ENCODE peak calls at places on chromosomes 13 and 19, in eight cellular contexts. T is hepatocyte; K is tibial artery; V is CD4-positive, alpha-beta T cell; O is uterus; Y is thoracic aorta; I is CD8-positive, alpha-beta T cell; F is left ventricle myocardium inferior. S is an unnamed sample. For H3K9me3, the result is how much of the 10 kb centered on the place peaks cover.

GRCh38 chr13:90135558-90135957 is 1211.9 kb upstream of the MIR17HG start:
- DNase-seq in K (no peak), T (no peak), I (no peak), F (no peak), Y (no peak), O (no peak), V (no peak), S (no peak)

GRCh38 chr13:110381029-110381360 is 73.9 kb downstream of the COL4A2 start:
- DNase-seq in K (no peak), Y (no peak), T (no peak), F (no peak), V (no peak), O (no peak), I (no peak), S (no peak)

GRCh38 chr13:50451609-50452008 is 391.9 kb downstream of the DLEU7 start:
- DNase-seq in O (no peak), I (no peak), F (no peak), T (no peak), V (no peak), K (no peak), Y (no peak), S (no peak)

GRCh38 chr19:55080915-55081772 is 5.5 kb downstream of the EPS8L1 start:
- DNase-seq in T (peak), O (no peak), V (peak), K (no peak), Y (no peak), F (peak), I (peak), S (no peak)

GRCh38 chr19:45640849-45641273 is 1.7 kb upstream of the EML2 start:
- DNase-seq in T (peak), I (peak), K (no peak), Y (no peak), V (no peak), F (no peak), O (no peak), S (no peak)

GRCh38 chr19:16927883-16928282 is 39.1 kb downstream of the F2RL3 start:
- DNase-seq in V (no peak), I (no peak), T (no peak), Y (no peak), F (no peak), K (no peak), O (no peak), S (no peak)

GRCh38 chr13:98915563-98916348 is 62.1 kb downstream of the DOCK9 start:
- DNase-seq in O (no peak), Y (no peak), K (no peak), I (no peak), T (no peak), V (no peak), F (no peak), S (no peak)

GRCh38 chr13:27860743-27861142 is 59.1 kb upstream of the PDX1 start:
- DNase-seq in T (no peak), Y (no peak), F (no peak), O (no peak), K (no peak), V (no peak), I (no peak), S (peak)

GRCh38 chr19:11887618-11888531 is at the start of gene ZNF69:
- DNase-seq in F (peak), T (peak), Y (peak), V (peak), I (peak), O (peak), K (peak), S (peak)

GRCh38 chr13:37956536-37956935 is 87.0 kb upstream of the TRPC4 start:
- DNase-seq in T (no peak), F (no peak), K (no peak), I (no peak), V (no peak), O (no peak), Y (no peak), S (no peak)

GRCh38 chr19:56554272-56554869 is 12.9 kb upstream of the ZNF470 start:
- DNase-seq in I (no peak), T (no peak), K (no peak), Y (no peak), F (no peak), V (no peak), O (no peak), S (no peak)

GRCh38 chr19:43784251-43784980 is 3.6 kb upstream of the KCNN4 start:
- DNase-seq in V (peak), I (peak), T (peak), O (no peak), Y (no peak), F (no peak), K (no peak), S (no peak)

GRCh38 chr19:29687244-29687896 is 22.1 kb downstream of the PLEKHF1 start:
- DNase-seq in Y (no peak), V (no peak), K (peak), F (no peak), O (peak), T (no peak), I (no peak), S (no peak)

GRCh38 chr19:36999313-36999712 is 78.9 kb upstream of the ZNF420 start:
- DNase-seq in I (no peak), T (no peak), O (no peak), V (no peak), F (no peak), Y (no peak), K (no peak), S (no peak)

GRCh38 chr19:36997843-36998235 is 80.4 kb upstream of the ZNF420 start:
- DNase-seq in F (no peak), Y (no peak), T (no peak), K (no peak), V (no peak), I (no peak), O (no peak), S (no peak)

GRCh38 chr19:36997152-36997842 is 80.9 kb upstream of the ZNF420 start:
- DNase-seq in F (no peak), T (no peak), Y (no peak), V (no peak), O (no peak), I (no peak), K (no peak), S (no peak)
- H3K9me3 ChIP-seq in F (half or more), T (under half), Y (half or more), V (half or more), O (under half), I (under half), K (under half), S (under half)

GRCh38 chr13:25190256-25190655 is 18.2 kb upstream of the AMER2 start:
- DNase-seq in V (no peak), T (no peak), K (no peak), Y (no peak), F (no peak), O (no peak), I (no peak), S (no peak)

GRCh38 chr13:25186187-25186586 is 14.1 kb upstream of the AMER2 start:
- DNase-seq in K (no peak), F (no peak), O (no peak), V (no peak), I (no peak), T (no peak), Y (no peak), S (no peak)

GRCh38 chr13:25192052-25192451 is 20.0 kb upstream of the AMER2 start:
- DNase-seq in K (no peak), Y (no peak), I (no peak), V (no peak), O (no peak), T (no peak), F (no peak), S (no peak)

GRCh38 chr13:25192489-25192888 is 20.4 kb upstream of the AMER2 start:
- DNase-seq in K (no peak), Y (no peak), T (no peak), I (no peak), V (no peak), F (no peak), O (no peak), S (no peak)

GRCh38 chr13:25187596-25187995 is 15.5 kb upstream of the AMER2 start:
- DNase-seq in I (no peak), O (no peak), K (no peak), F (no peak), T (no peak), V (no peak), Y (no peak), S (no peak)
- TF ChIP-seq CTCF in I (no peak), O (no peak), K (no peak), F (no peak), T (no peak), V (no peak), Y (no peak), S (no peak)

GRCh38 chr19:31145021-31145420 is 204.2 kb downstream of the TSHZ3 start:
- DNase-seq in T (no peak), I (no peak), V (no peak), O (no peak), Y (no peak), K (no peak), F (no peak), S (no peak)

GRCh38 chr19:31147234-31147633 is 202.0 kb downstream of the TSHZ3 start:
- DNase-seq in V (no peak), F (no peak), T (no peak), Y (no peak), K (no peak), I (no peak), O (no peak), S (no peak)

GRCh38 chr19:31144471-31144870 is 204.8 kb downstream of the TSHZ3 start:
- DNase-seq in T (no peak), F (no peak), V (no peak), Y (no peak), O (no peak), I (no peak), K (no peak), S (no peak)

GRCh38 chr19:31146546-31147183 is 202.6 kb downstream of the TSHZ3 start:
- DNase-seq in K (no peak), T (no peak), I (no peak), O (no peak), V (no peak), F (no peak), Y (no peak), S (no peak)

GRCh38 chr19:31145909-31146453 is 203.3 kb downstream of the TSHZ3 start:
- DNase-seq in V (no peak), O (no peak), K (no peak), T (no peak), F (no peak), Y (no peak), I (no peak), S (no peak)
- H3K9me3 ChIP-seq in V (under half), O (under half), K (under half), T (under half), F (under half), Y (under half), I (under half), S (under half)

GRCh38 chr19:41205995-41206394 is 13.0 kb downstream of the CYP2S1 start:
- DNase-seq in T (no peak), O (no peak), K (no peak), F (no peak), I (no peak), V (no peak), Y (no peak), S (no peak)
- TF ChIP-seq CTCF in T (no peak), O (no peak), K (no peak), F (no peak), I (no peak), V (no peak), Y (no peak), S (no peak)

GRCh38 chr19:31260171-31260933 is 88.9 kb downstream of the TSHZ3 start:
- DNase-seq in F (no peak), I (no peak), T (no peak), Y (no peak), O (no peak), K (no peak), V (no peak), S (peak)
- H3K9me3 ChIP-seq in F (under half), I (under half), T (under half), Y (under half), O (under half), K (under half), V (under half), S (under half)

DNA sequence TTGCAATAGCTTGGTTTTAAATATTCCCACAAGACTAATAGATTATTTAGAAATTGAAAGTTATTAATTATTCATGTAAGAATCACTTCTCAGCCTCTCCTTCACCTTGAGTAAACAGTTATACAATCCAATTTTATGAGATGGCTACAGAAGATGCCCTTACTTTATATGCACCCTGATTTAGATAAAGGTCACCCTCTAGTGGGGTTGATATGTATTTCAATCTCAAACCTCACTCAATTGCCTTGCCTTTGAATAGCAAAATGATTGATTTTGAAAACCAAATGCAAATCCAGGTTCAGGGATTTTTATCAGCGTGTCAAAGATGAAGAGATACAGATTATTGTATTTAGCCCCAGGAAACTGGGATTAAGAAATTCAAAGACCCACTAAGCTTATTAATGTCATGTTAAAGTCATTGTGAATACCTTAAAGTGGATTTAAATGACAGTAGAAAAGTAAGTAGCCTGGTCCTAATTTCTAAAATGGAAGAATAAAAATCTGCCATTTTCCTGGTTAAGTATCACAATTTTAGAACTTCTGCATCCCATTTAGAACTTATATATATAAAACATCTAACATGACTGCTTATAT is 305.1 kb downstream of the ITGBL1 start:
- DNase-seq in Y (no peak), T (peak), V (no peak), O (no peak), F (no peak), K (no peak), I (no peak), S (no peak)
- TF ChIP-seq CTCF in Y (no peak), T (peak), V (no peak), O (peak), F (peak), K (peak), I (peak), S (peak)

GRCh38 chr13:19264711-19265110 is 83.1 kb upstream of the TUBA3C start:
- DNase-seq in O (no peak), K (no peak), F (no peak), I (no peak), T (no peak), V (no peak), Y (no peak), S (no peak)

GRCh38 chr13:19266979-19267378 is 85.4 kb upstream of the TUBA3C start:
- DNase-seq in V (no peak), T (no peak), Y (no peak), K (no peak), O (no peak), I (no peak), F (no peak), S (no peak)

GRCh38 chr13:19267746-19268145 is 86.1 kb upstream of the TUBA3C start:
- DNase-seq in Y (no peak), F (no peak), T (no peak), O (no peak), V (no peak), K (no peak), I (no peak), S (no peak)

DNA sequence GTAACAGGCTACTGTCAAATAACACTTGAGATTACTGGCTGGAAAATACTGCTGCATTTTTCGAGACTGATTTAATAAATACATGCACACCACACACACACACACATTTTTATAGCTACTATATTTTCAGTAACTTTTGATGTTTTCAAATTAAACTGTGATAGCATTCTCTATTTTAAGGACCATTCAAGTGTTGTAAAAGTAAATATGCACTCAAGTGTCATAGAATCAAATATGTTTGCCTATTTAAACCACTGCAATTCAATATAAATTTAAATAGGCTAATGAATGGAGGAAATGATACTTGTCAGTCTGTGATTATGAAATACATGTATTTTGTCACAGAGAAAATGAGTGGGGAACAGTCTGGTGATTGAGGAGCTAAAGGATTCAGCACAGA is 86.7 kb upstream of the TUBA3C start:
- DNase-seq in T (no peak), K (no peak), I (no peak), V (no peak), F (no peak), O (no peak), Y (no peak), S (no peak)
- H3K9me3 ChIP-seq in T (under half), K (under half), I (under half), V (under half), F (under half), O (under half), Y (under half), S (under half)

DNA sequence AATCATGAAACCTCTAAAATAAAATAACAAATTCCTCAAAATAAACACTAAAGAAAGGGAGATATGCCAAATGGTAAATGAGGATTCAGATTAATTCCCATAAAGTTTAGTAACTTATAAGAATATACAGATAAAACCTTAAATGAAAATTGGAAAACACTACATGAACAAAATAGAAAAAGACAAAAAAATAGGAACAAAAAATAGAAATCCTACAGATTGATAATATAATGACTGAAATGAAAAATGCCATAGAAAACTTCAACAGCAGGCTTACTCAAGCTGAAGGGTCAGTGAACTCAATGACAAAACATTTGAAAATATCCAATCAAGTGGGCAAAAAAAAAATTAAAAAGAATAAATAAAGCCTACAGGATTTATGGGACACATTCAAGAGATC is 1784.8 kb downstream of the PCDH9 start:
- DNase-seq in F (no peak), O (no peak), V (no peak), K (no peak), I (no peak), Y (no peak), T (no peak), S (no peak)
- TF ChIP-seq CTCF in F (no peak), O (no peak), V (no peak), K (no peak), I (no peak), Y (no peak), T (no peak), S (no peak)

DNA sequence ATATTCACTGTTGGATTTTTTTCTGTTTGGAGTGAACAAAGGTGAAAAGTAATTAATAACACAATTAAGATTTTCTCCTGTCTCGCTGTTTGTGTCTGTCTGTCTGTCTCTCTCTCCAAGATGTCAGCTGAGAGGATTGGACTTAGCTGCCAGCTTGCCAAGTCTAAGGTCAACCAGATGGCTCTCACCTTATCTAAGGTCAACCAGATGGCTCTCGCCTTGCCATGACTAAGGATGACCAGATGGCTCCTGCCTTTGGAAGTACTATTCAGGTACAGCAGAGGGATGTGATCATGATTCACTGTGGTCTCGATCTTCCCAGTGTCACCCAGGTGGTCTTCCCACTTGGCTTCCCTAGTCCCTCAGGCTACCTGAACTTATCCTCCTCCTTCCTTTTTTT is 1436.4 kb downstream of the UQCRFS1 start:
- DNase-seq in T (no peak), I (no peak), Y (no peak), K (no peak), V (no peak), O (no peak), F (no peak), S (no peak)
- H3K9me3 ChIP-seq in T (under half), I (under half), Y (half or more), K (under half), V (half or more), O (under half), F (under half), S (under half)

S was measured in esophagus muscularis mucosa.